ENCODE peak calls at places on chromosome X, in seven cellular contexts. W is fibroblast of lung, J is heart right ventricle, V is kidney epithelial cell, U is tibial artery, Q is stomach, L is omental fat pad. S is an unnamed sample.

GRCh38 chrX:18668468-18668867 is 3.4 kb downstream of the RS1 start:
- DNase-seq in W (no peak), J (no peak), V (no peak), U (no peak), Q (no peak), L (no peak), S (no peak)

GRCh38 chrX:134246282-134246681 is 9.3 kb downstream of the CCDC160 start:
- DNase-seq in W (peak), J (no peak), V (no peak), U (no peak), Q (no peak), L (no peak), S (peak)

GRCh38 chrX:14125451-14125850 is 95.8 kb upstream of the GEMIN8 start:
- DNase-seq in W (no peak), J (no peak), V (no peak), U (no peak), Q (no peak), L (no peak), S (no peak)

GRCh38 chrX:155632424-155633100 is 19.8 kb upstream of the TMLHE start:
- DNase-seq in W (peak), J (no peak), V (no peak), U (no peak), Q (no peak), L (no peak), S (no peak)

GRCh38 chrX:151722241-151722846 is 6.5 kb downstream of the FATE1 start:
- DNase-seq in W (peak), J (peak), V (no peak), U (peak), Q (peak), L (no peak), S (peak)

GRCh38 chrX:97639526-97639925 is 755.8 kb downstream of the RPA4 start:
- DNase-seq in W (no peak), J (no peak), V (no peak), U (no peak), Q (no peak), L (no peak), S (no peak)

GRCh38 chrX:49209434-49210251 is 9.7 kb upstream of the SYP start:
- DNase-seq in W (no peak), J (no peak), V (no peak), U (no peak), Q (no peak), L (no peak), S (no peak)

GRCh38 chrX:149881081-149881711 is at the start of gene MAGEA8:
- DNase-seq in W (no peak), J (no peak), V (no peak), U (no peak), Q (no peak), L (no peak), S (no peak)

GRCh38 chrX:107599371-107599970 is 28.8 kb upstream of the PRPS1 start:
- DNase-seq in W (peak), J (no peak), V (no peak), U (no peak), Q (no peak), L (no peak), S (no peak)

GRCh38 chrX:78652971-78653822 is 5.9 kb downstream of the RTL3 start:
- DNase-seq in W (peak), J (no peak), V (peak), U (no peak), Q (no peak), L (no peak), S (no peak)

GRCh38 chrX:48890296-48890925 is 7.2 kb downstream of the TIMM17B start:
- DNase-seq in W (no peak), J (no peak), V (no peak), U (no peak), Q (no peak), L (no peak), S (no peak)

GRCh38 chrX:132807411-132808030 is 150.9 kb downstream of the HS6ST2 start:
- DNase-seq in W (no peak), J (no peak), V (no peak), U (no peak), Q (no peak), L (no peak), S (no peak)

GRCh38 chrX:79704325-79704724 is 310.2 kb upstream of the TBX22 start:
- DNase-seq in W (no peak), J (no peak), V (no peak), U (no peak), Q (no peak), L (no peak), S (no peak)

GRCh38 chrX:24561121-24561520 is 86.0 kb downstream of the PCYT1B start:
- DNase-seq in W (no peak), J (no peak), V (no peak), U (no peak), Q (no peak), L (no peak), S (no peak)

GRCh38 chrX:99722094-99722493 is 688.0 kb downstream of the PCDH19 start:
- DNase-seq in W (no peak), J (no peak), V (no peak), U (no peak), Q (no peak), L (no peak), S (no peak)

GRCh38 chrX:30892591-30892990 is 3.5 kb upstream of the TAB3 start:
- DNase-seq in W (no peak), J (no peak), V (no peak), U (no peak), Q (no peak), L (no peak), S (no peak)

GRCh38 chrX:123481908-123482873 is 250.7 kb downstream of the THOC2 start:
- DNase-seq in W (peak), J (no peak), V (no peak), U (no peak), Q (no peak), L (no peak), S (peak)

GRCh38 chrX:123860506-123860840 is 620 bp downstream of the XIAP start:
- DNase-seq in W (peak), J (peak), V (no peak), U (no peak), Q (peak), L (no peak), S (no peak)

GRCh38 chrX:150298841-150299551 is 64.1 kb upstream of the MAMLD1 start:
- DNase-seq in W (no peak), J (no peak), V (no peak), U (no peak), Q (no peak), L (no peak), S (no peak)

GRCh38 chrX:100609591-100609990 is 24.9 kb downstream of the TNMD start:
- DNase-seq in W (no peak), J (no peak), V (no peak), U (no peak), Q (no peak), L (no peak), S (no peak)

GRCh38 chrX:18394477-18394876 is 30.9 kb upstream of the CDKL5 start:
- DNase-seq in W (peak), J (no peak), V (no peak), U (no peak), Q (no peak), L (no peak), S (no peak)

GRCh38 chrX:135741192-135741715 is 26.7 kb downstream of the CT45A3 start:
- DNase-seq in W (no peak), J (no peak), V (no peak), U (no peak), Q (no peak), L (no peak), S (no peak)

GRCh38 chrX:71301195-71301924 is at the start of gene ITGB1BP2:
- DNase-seq in W (peak), J (peak), V (no peak), U (peak), Q (no peak), L (no peak), S (no peak)

GRCh38 chrX:34972206-34972605 is 29.6 kb downstream of the FAM47B start:
- DNase-seq in W (no peak), J (no peak), V (no peak), U (no peak), Q (no peak), L (no peak), S (no peak)

GRCh38 chrX:35858916-35859315 is 60.6 kb upstream of the CFAP47 start:
- DNase-seq in W (no peak), J (no peak), V (no peak), U (no peak), Q (no peak), L (no peak), S (no peak)

GRCh38 chrX:93985621-93986020 is 311.6 kb downstream of the FAM133A start:
- DNase-seq in W (no peak), J (no peak), V (no peak), U (no peak), Q (no peak), L (no peak), S (no peak)

GRCh38 chrX:97481228-97481627 is 597.5 kb downstream of the RPA4 start:
- DNase-seq in W (no peak), J (no peak), V (no peak), U (no peak), Q (no peak), L (no peak), S (no peak)

GRCh38 chrX:48648299-48648698 is 35.3 kb upstream of the WAS start:
- DNase-seq in W (peak), J (peak), V (peak), U (peak), Q (peak), L (no peak), S (peak)

GRCh38 chrX:8663325-8663724 is 68.6 kb downstream of the ANOS1 start:
- DNase-seq in W (no peak), J (no peak), V (no peak), U (no peak), Q (no peak), L (no peak), S (no peak)

GRCh38 chrX:26778320-26778888 is 562.4 kb downstream of the MAGEB5 start:
- DNase-seq in W (no peak), J (no peak), V (no peak), U (no peak), Q (no peak), L (no peak), S (no peak)

GRCh38 chrX:78437621-78438020 is 110.2 kb upstream of the CYSLTR1 start:
- DNase-seq in W (no peak), J (no peak), V (no peak), U (no peak), Q (no peak), L (no peak), S (no peak)

GRCh38 chrX:97267916-97268680 is 384.4 kb downstream of the RPA4 start:
- DNase-seq in W (peak), J (no peak), V (no peak), U (no peak), Q (no peak), L (no peak), S (peak)

GRCh38 chrX:96432647-96433046 is 252.0 kb upstream of the DIAPH2 start:
- DNase-seq in W (peak), J (no peak), V (no peak), U (no peak), Q (no peak), L (no peak), S (no peak)

GRCh38 chrX:14496674-14497073 is 32.7 kb upstream of the GLRA2 start:
- DNase-seq in W (no peak), J (no peak), V (no peak), U (no peak), Q (no peak), L (no peak), S (no peak)

GRCh38 chrX:55754861-55755294 is 37.3 kb downstream of the RRAGB start:
- DNase-seq in W (no peak), J (no peak), V (no peak), U (no peak), Q (no peak), L (no peak), S (no peak)

GRCh38 chrX:2751291-2751690 is 549 bp upstream of the XG start:
- DNase-seq in W (no peak), J (no peak), V (no peak), U (no peak), Q (no peak), L (no peak), S (no peak)

GRCh38 chrX:2761246-2761645 is 9.4 kb downstream of the XG start:
- DNase-seq in W (no peak), J (no peak), V (no peak), U (no peak), Q (no peak), L (no peak), S (no peak)

GRCh38 chrX:2756534-2756933 is 4.7 kb downstream of the XG start:
- DNase-seq in W (no peak), J (no peak), V (no peak), U (no peak), Q (no peak), L (no peak), S (no peak)
- TF ChIP-seq CTCF in W (no peak), J (no peak), V (no peak), U (no peak), Q (no peak), L (no peak), S (no peak)

DNA sequence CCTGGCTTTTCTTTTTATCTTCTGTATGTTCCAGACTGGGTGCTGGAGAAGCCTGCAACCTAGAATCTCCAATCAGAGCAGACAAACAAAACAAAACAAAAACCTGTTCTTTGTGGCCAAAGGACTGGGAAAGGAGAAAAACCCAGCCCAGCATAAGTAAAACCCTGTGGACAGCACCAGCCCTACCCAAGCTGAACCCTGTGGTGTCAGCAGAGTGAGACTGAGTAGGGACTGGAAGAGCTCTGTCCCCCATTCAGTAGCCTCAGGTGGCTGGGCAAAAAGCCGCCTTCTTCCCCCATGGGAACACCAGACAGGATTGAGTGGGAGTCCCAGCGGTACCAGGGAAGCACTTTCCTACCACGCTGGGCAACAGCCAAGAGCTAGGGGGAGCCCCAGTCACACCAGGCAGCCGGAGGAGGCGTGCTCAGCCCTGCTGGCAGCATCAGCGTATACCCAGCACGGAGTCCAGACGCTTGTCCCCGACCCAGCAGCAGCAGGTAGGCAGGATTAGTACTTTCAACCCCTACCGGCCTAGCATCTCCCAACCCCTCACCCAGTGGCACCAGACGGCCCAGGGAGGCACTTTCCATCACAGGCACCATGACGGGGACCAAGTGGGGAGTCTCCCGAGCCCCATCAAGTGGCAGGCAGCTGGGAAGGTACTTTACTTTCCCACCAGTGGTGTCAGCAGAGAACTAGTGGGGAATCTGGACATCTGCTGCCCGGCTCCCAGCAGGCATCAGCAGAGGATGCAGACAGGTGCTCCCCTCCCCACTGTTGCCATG is 8.6 kb upstream of the JADE3 start:
- DNase-seq in W (peak), J (peak), V (peak), U (peak), Q (peak), L (peak), S (peak)
- TF ChIP-seq CTCF in W (peak), J (peak), V (peak), U (peak), Q (peak), L (no peak), S (peak)

GRCh38 chrX:115952417-115953092 is 218.0 kb upstream of the AGTR2 start:
- DNase-seq in W (no peak), J (no peak), V (no peak), U (no peak), Q (no peak), L (no peak), S (no peak)

GRCh38 chrX:115946059-115946458 is 224.5 kb upstream of the AGTR2 start:
- DNase-seq in W (no peak), J (no peak), V (no peak), U (no peak), Q (no peak), L (no peak), S (no peak)

GRCh38 chrX:115948018-115948923 is 222.3 kb upstream of the AGTR2 start:
- DNase-seq in W (no peak), J (no peak), V (no peak), U (no peak), Q (no peak), L (no peak), S (no peak)

DNA sequence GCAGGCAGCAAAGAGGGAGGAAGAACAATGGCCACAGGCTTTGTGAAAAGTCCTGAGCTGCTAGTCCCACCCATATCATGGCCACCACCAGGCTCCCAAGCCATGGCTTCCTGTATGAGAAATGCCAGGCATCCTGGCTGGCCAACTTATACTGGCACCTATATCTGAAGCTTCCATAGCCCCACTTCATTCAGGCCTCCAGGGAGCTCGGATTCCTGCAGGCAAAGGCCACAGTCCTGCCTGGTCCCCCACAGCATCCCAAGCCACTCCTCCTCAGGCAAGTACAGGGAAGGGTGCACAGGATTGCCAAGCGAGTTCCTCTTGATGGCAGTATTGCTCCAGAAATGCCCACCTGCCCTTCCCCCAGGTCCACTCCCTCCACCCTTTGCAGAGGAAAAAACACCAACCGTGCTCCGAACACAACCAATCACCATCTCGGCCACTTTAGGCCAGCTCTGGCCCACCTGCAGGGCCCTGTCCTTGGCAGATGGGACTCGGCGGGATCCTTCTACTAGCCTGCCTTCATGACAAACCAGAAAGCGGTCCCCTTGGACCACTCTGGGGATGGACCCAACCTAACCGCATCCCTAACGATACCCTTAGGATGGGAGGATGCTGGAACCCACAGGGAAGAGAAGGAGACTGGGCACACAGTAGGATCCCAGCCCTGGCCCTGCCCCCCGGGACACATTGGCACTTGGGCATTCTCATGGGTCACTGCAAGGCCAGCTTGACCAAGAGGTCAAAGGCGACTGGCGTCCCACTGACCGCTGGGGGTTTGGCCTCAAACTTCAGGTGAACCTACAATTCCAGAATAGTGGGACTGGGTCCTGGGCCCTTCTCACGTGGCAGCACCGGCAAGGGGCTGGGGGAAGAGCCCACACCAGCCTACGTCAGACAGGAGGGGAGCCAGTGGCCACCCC is 220.4 kb upstream of the AGTR2 start:
- DNase-seq in W (no peak), J (no peak), V (no peak), U (no peak), Q (peak), L (no peak), S (no peak)
- TF ChIP-seq CTCF in W (no peak), J (no peak), V (no peak), U (no peak), Q (no peak), L (no peak), S (no peak)

DNA sequence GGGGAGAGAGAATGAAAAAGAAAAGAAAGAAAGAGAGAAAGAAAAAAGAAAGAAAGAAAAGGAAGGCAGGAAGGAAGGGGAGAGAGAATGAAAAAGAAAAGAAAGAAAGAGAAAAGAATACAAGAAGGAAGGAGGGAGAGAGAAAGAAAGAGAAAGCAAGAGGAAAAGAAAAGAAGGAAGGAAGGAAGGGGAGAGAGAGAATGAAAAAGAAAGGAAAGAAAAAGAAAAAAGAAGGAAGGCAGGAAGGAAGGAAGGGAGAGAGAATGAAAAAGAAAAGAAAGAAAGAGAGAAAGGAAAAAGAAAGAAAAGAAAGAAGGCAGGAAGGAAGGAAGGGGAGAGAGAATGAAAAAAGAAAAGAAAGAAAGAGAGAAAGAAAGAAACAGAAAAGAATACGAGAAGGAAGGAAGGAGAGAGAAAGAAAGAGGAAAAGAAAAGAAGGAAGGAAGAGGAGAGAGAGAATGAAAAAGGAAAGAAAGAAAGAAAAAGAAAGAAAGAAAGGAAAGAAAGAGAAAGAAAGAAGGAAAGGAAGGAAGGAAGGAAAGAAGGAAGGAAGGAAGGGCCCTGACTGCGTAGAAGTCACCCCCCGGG is 15.1 kb upstream of the P2RY8 start:
- DNase-seq in W (no peak), J (no peak), V (no peak), U (no peak), Q (no peak), L (no peak), S (no peak)
- TF ChIP-seq CTCF in W (no peak), J (no peak), V (no peak), U (no peak), Q (no peak), L (no peak), S (no peak)

DNA sequence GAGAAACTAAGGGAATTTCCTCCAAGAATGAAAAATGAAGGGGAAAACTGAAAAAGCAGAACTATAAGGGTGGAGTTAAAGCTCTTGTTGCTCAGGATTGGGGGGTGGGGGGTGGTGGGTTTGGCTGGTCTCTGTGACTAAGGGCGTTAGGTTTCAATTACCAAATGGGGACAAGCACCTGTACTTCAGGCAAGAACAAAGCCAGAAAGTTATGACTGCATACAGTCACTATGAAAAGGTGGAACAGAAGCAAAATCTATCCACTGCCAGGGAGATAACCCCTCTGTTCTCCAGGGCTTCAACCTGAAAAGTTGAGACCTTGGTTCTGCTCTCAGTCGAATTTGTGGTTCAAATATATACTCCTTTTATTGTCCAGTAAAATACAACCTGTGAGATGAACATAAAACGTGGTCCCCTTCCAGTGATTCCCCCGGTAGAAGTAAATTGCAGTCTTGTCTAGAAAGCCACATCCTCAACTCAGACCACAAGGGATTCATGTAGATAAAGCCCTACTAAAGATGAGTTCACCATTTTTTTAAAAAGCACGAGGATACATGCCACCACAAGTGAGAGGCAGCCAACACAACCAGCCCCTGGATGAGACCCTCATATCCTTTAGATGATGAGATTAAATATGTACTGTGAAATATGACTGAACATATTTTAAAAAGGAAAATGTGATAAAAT is 257.1 kb upstream of the RPS6KA3 start:
- DNase-seq in W (no peak), J (no peak), V (no peak), U (no peak), Q (no peak), L (no peak), S (no peak)
- TF ChIP-seq CTCF in W (no peak), J (no peak), V (no peak), U (no peak), Q (no peak), L (no peak), S (no peak)

GRCh38 chrX:102341867-102342266 is 94.9 kb downstream of the NXF2 start:
- DNase-seq in W (no peak), J (no peak), V (no peak), U (no peak), Q (no peak), L (no peak), S (no peak)

GRCh38 chrX:102339312-102340298 is 92.6 kb downstream of the NXF2 start:
- DNase-seq in W (no peak), J (no peak), V (no peak), U (no peak), Q (no peak), L (no peak), S (no peak)

GRCh38 chrX:102338162-102338561 is 91.2 kb downstream of the NXF2 start:
- DNase-seq in W (no peak), J (no peak), V (no peak), U (no peak), Q (no peak), L (no peak), S (no peak)
- TF ChIP-seq CTCF in W (no peak), J (no peak), V (no peak), U (no peak), Q (no peak), L (no peak), S (no peak)